ENCODE peak calls at places on chromosome 19, in five cellular contexts. W is CD4-positive, CD25-positive, alpha-beta regulatory T cell; J is thoracic aorta; C is fibroblast of the aortic adventitia; N is mesenchymal stem cell. F is an unnamed sample.

GRCh38 chr19:1259873-1260748 is 9.0 kb upstream of the CIRBP start:
- DNase-seq in C (no peak), N (no peak), J (no peak), W (peak; percentile 51), F (no peak)

GRCh38 chr19:11987405-11988231 is 22.8 kb downstream of the ZNF763 start:
- DNase-seq in J (peak; percentile 96), C (peak; percentile 89), N (peak; percentile 96), W (peak; percentile 75), F (peak; percentile 93)

GRCh38 chr19:12756150-12756883 is 4.7 kb downstream of the BEST2 start:
- DNase-seq in W (no peak), N (no peak), C (no peak), J (no peak), F (no peak)

GRCh38 chr19:15812059-15812722 is 3.3 kb downstream of the OR10H1 start:
- DNase-seq in W (peak; percentile 19), J (no peak), C (no peak), N (no peak), F (no peak)

GRCh38 chr19:47241919-47242644 is 11.1 kb upstream of the BBC3 start:
- DNase-seq in C (no peak), W (no peak), J (no peak), N (peak; percentile 56), F (no peak)

GRCh38 chr19:6412111-6412999 is 12.3 kb downstream of the KHSRP start:
- DNase-seq in J (no peak), W (peak; percentile 26), C (no peak), N (no peak), F (no peak)

GRCh38 chr19:18587561-18587960 is 1.0 kb upstream of the REX1BD start:
- DNase-seq in C (no peak), J (no peak), W (no peak), N (no peak), F (no peak)

GRCh38 chr19:57708641-57709354 is at the start of gene ZNF154:
- DNase-seq in N (peak; percentile 86), C (peak; percentile 66), J (no peak), W (peak; percentile 5), F (peak; percentile 57)

GRCh38 chr19:50826492-50827240 is 3.1 kb upstream of the KLK1 start:
- DNase-seq in W (no peak), J (no peak), N (no peak), C (no peak), F (no peak)

GRCh38 chr19:13127051-13127450 is 9.0 kb downstream of the NACC1 start:
- DNase-seq in N (no peak), W (no peak), C (peak; percentile 51), J (no peak), F (no peak)

GRCh38 chr19:6060600-6061391 is 49.5 kb downstream of the RFX2 start:
- DNase-seq in N (no peak), J (no peak), W (peak; percentile 48), C (peak; percentile 66), F (peak; percentile 33)

DNA sequence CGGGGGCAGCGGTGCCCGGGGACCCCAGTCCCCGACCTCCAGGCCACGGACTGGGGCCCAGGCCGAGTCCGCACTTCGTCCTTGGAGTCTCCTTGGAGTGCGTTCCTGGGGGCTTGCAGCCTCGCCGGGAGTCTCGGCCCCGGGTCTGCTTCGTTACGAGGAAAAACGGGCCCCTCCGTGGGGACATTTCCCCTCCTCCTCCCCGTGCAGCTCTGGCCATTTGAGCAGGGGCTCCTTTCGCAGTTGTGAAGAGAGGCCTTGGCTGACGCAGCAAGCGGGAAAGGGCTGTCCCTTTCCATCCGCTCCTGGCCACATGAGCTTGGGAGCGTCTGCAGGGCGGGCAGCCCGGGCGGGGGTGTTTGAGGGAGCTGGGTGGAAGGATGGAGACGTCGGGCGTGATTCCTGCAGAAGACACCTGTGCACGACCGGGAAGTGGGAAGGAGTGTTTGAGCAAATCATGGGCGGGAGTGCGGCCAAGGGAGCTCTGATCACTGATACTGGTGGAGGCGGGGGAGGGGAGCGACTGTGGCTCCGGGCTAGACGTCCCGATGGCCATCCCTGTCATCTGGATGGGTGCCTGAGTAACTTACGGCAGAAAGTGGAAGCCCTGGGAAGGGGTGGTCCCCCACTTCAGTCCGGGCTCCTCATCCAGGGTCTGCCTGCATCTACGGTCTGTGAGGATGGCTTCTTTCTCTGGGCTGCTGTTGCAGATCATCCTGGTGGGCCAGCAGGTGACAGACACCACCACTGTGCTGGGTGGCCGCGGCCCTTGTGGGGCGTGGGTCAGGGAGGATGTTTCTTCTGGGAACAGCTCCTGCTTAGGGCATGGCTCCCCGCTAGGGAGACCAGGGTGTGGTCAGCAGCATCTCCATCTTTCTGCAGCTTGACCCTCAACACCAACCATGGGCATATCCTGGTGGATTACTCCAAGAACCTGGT is 736 bp downstream of the GPI start:
- DNase-seq in J (no peak), C (peak; percentile 37), W (no peak), N (peak; percentile 54), F (peak; percentile 43)
- H3K4me3 ChIP-seq in J (peak overlapping the region; percentile 88), C (peak overlapping the region; percentile 79), W (peak overlapping the region; percentile 77), N (peak overlapping the region; percentile 67), F (peak overlapping the region; percentile 78)

GRCh38 chr19:36421749-36422481 is 3.5 kb upstream of the ZFP82 start:
- DNase-seq in N (no peak), J (no peak), C (no peak), W (no peak), F (no peak)
- H3K4me3 ChIP-seq in N (peak overlapping the region; percentile 38), J (peak overlapping the region; percentile 74), C (peak overlapping the region; percentile 48), W (no peak overlapping the region), F (peak overlapping the region; percentile 54)

GRCh38 chr19:29943615-29944014 is 1.6 kb downstream of the URI1 start:
- DNase-seq in N (peak; percentile 15), C (peak; percentile 16), J (no peak), W (no peak), F (no peak)
- H3K4me3 ChIP-seq in N (no peak overlapping the region), C (peak overlapping the region; percentile 96), J (peak overlapping the region; percentile 78), W (peak overlapping the region; percentile 84), F (peak overlapping the region; percentile 92)

GRCh38 chr19:49776371-49776764 is 9.6 kb downstream of the AP2A1 start:
- DNase-seq in J (no peak), W (no peak), N (no peak), C (no peak), F (no peak)
- H3K4me3 ChIP-seq in J (no peak overlapping the region), W (no peak overlapping the region), N (no peak overlapping the region), C (no peak overlapping the region), F (no peak overlapping the region)